ENCODE peak calls at places on chromosomes 6 and 20, in six cellular contexts. O is endothelial cell, E is upper lobe of right lung, G is AG09309, K is neural crest cell, Z is astrocyte. Y is an unnamed sample.
A peak's percentile ranks its signal among the peaks of the same experiment; 100 is the strongest.

GRCh38 chr6:12474167-12475140 is 184.3 kb downstream of the EDN1 start:
- DNase-seq in O (no peak), E (no peak), G (no peak), K (no peak), Z (peak; percentile 59), Y (no peak)

GRCh38 chr20:38450412-38450975 is 15.4 kb upstream of the SNHG17 start:
- DNase-seq in O (no peak), E (no peak), G (no peak), K (no peak), Z (peak; percentile 78), Y (no peak)

GRCh38 chr6:1378224-1379025 is 11.0 kb upstream of the FOXF2 start:
- DNase-seq in O (peak; percentile 30), E (no peak), G (no peak), K (no peak), Z (no peak), Y (no peak)

GRCh38 chr20:3239026-3239866 is at the start of gene SLC4A11:
- DNase-seq in O (peak; percentile 53), E (peak; percentile 90), G (no peak), K (peak; percentile 22), Z (peak; percentile 45), Y (peak; percentile 16)

GRCh38 chr6:15512126-15512525 is 150.7 kb downstream of the DTNBP1 start:
- DNase-seq in O (peak; percentile 19), E (no peak), G (no peak), K (no peak), Z (no peak), Y (no peak)

GRCh38 chr6:62971976-62972658 is 239.2 kb upstream of the FKBP1C start:
- DNase-seq in O (no peak), E (no peak), G (no peak), K (no peak), Z (no peak), Y (no peak)

GRCh38 chr6:2608508-2608907 is 142.2 kb downstream of the MYLK4 start:
- DNase-seq in O (no peak), E (no peak), G (no peak), K (no peak), Z (no peak), Y (no peak)

GRCh38 chr20:48286571-48287551 is 501.6 kb upstream of the SULF2 start:
- DNase-seq in O (no peak), E (no peak), G (no peak), K (no peak), Z (no peak), Y (no peak)

GRCh38 chr6:43669050-43669921 is 18.3 kb downstream of the MRPS18A start:
- DNase-seq in O (no peak), E (no peak), G (no peak), K (no peak), Z (peak; percentile 62), Y (peak; percentile 14)

GRCh38 chr6:31559958-31560696 is 12.0 kb upstream of the LTA start:
- DNase-seq in O (peak; percentile 68), E (peak; percentile 73), G (no peak), K (no peak), Z (peak; percentile 46), Y (no peak)

GRCh38 chr20:37329481-37330165 is 16.3 kb upstream of the SRC start:
- DNase-seq in O (no peak), E (no peak), G (no peak), K (no peak), Z (no peak), Y (no peak)

GRCh38 chr6:144064402-144064830 is 31.0 kb downstream of the SF3B5 start:
- DNase-seq in O (peak; percentile 18), E (peak; percentile 84), G (no peak), K (peak; percentile 23), Z (no peak), Y (no peak)

GRCh38 chr6:36815962-36816735 is 23.1 kb downstream of the CPNE5 start:
- DNase-seq in O (no peak), E (no peak), G (no peak), K (no peak), Z (no peak), Y (no peak)

GRCh38 chr6:21869085-21869771 is 275.7 kb downstream of the SOX4 start:
- DNase-seq in O (no peak), E (no peak), G (no peak), K (no peak), Z (no peak), Y (no peak)

GRCh38 chr20:23602261-23602660 is 3.5 kb downstream of the CST9 start:
- DNase-seq in O (no peak), E (no peak), G (no peak), K (no peak), Z (no peak), Y (no peak)

GRCh38 chr6:25027221-25027916 is 91.6 kb upstream of the RIPOR2 start:
- DNase-seq in O (no peak), E (peak; percentile 75), G (no peak), K (no peak), Z (no peak), Y (no peak)

GRCh38 chr20:32539817-32540675 is 45.1 kb downstream of the NOL4L start:
- DNase-seq in O (no peak), E (no peak), G (no peak), K (no peak), Z (no peak), Y (no peak)

GRCh38 chr20:48126227-48126740 is 341.0 kb upstream of the SULF2 start:
- DNase-seq in O (no peak), E (no peak), G (no peak), K (peak; percentile 10), Z (no peak), Y (no peak)

GRCh38 chr6:158655569-158656450 is 6.0 kb downstream of the SYTL3 start:
- DNase-seq in O (no peak), E (peak; percentile 78), G (no peak), K (no peak), Z (no peak), Y (no peak)

DNA sequence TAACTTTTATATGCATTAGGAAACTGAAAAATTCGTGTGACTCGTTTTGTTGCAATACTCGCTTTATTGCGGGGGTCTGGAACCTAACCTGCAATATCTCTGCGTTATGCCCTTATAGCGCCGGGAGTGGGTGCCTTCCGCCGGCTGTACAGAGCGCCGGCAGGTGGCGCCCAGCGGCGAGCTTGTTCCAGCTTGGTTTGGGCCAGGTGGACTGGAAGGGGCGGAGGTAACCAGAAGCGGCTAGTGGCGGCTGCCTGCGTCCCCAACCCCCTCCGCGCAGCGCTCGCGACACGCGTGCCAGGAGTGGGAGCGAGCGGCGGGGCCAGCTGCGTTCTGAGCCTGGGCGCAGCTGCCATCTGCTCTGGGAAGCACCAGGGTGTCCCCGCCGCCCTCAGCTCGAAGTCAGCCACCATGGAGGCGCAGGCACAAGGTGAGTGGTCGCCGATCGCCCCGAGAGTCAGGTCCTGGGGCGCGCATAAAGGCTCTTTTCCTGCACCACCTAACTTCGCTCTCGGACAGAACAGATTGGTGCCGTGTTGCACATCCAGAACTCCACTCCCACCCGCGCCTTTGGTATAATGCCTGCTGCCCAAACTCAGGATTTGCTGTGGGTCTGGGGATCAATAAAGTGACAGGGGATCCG is at the start of gene TPD52L1:
- DNase-seq in O (peak; percentile 82), E (peak; percentile 91), G (no peak), K (peak; percentile 47), Z (peak; percentile 62), Y (peak; percentile 22)
- TF ChIP-seq CTCF in O (peak; percentile 68), E (peak; percentile 86), G (peak; percentile 95), K (peak; percentile 85), Z (peak; percentile 71), Y (peak; percentile 93)

GRCh38 chr6:56021943-56022342 is 146.6 kb upstream of the BMP5 start:
- DNase-seq in O (no peak), E (no peak), G (no peak), K (no peak), Z (no peak), Y (no peak)
- TF ChIP-seq CTCF in O (no peak), E (no peak), G (peak; percentile 46), K (no peak), Z (peak; percentile 25), Y (peak; percentile 30)

GRCh38 chr20:50343125-50343489 is 152.5 kb downstream of the CEBPB start:
- DNase-seq in O (no peak), E (no peak), G (no peak), K (no peak), Z (no peak), Y (no peak)

GRCh38 chr20:50343490-50344179 is 153.0 kb downstream of the CEBPB start:
- DNase-seq in O (no peak), E (no peak), G (no peak), K (no peak), Z (no peak), Y (no peak)

GRCh38 chr20:50345712-50346371 is 155.2 kb downstream of the CEBPB start:
- DNase-seq in O (no peak), E (no peak), G (no peak), K (no peak), Z (no peak), Y (no peak)

GRCh38 chr20:50342638-50343102 is 152.0 kb downstream of the CEBPB start:
- DNase-seq in O (no peak), E (no peak), G (no peak), K (no peak), Z (no peak), Y (no peak)

DNA sequence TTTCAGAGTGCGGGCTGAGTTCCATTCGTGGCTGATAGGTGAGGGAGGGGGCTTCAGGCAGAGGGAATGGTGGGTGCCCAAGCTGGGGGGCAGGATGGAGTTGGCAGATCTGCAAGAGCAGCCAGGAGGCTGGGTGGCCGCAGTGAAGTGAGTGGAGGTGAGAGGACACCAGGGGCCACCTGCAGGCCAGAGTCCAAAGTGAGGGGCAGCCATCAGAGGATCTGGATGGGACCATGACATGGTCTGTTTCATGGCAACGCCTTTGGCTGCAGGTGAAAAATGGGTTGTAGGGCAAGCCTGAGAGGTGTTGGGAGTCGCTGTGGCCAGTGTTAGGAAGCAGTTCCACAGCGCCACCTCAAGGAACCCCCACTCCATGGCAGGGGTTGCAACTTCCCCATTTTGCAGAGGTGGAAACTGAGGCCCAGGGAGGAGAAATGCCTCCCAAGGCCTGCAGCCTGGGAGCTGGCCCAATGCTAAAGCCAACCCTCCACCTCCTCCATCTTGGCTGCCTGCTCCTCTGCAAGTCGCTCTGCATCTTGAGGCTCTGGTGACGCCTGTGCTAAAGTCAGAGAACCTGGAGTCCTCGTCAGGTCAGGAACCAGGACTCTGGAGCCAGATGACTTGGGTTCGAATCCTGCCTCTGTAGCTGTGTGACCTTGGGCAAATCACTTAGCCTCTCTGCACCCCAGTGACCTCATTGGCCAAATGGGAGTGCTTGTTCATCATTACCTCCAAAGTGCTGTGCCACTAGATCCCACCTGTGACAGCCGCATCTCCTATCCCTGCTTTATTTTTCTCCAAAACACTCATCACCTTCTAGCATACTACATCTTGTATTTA is 153.8 kb downstream of the CEBPB start:
- DNase-seq in O (no peak), E (no peak), G (no peak), K (no peak), Z (no peak), Y (no peak)
- TF ChIP-seq CTCF in O (peak; percentile 32), E (peak; percentile 19), G (peak; percentile 35), K (no peak), Z (no peak), Y (no peak)

DNA sequence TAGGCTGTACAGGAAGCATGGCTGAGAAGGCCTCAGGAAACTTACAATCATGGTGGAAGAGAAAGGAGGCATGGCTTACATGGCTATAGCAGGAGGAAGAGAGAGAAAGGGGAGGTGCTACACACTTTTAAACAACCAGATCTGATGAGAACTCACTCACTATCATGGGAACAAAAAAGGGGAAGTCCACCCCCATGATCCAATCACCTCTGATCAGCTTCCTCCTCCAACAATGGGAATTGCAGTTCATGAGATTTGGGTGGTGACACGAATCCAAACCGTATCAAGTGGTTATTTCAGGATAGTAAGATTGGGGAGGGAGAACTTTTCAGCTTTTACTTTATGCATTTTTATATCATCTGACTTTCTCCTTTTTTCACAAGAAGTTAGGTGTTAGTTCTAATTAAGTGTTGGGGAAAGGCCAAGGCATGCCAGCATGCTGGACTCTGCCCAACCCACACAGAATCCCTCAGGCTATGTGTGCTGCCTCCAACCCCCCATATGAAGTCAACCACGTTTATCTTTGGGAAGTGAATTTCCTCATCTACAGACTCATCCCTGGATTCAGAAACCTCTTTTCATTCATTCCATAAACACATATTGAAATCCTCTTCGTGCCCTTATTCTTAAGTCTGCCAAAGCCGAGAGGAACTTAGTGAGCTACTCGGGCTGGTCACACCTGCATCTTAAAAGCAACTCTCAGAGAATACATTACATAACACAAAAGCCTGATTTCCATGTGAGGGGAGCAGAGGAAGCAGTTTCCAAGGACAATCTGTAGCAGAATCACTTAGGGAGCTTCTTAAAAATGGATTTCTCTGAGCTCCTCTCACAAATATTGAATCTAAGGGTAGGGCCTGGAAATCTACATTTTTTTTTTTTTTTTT is 16.7 kb upstream of the CLIC5 start:
- DNase-seq in O (no peak), E (no peak), G (no peak), K (no peak), Z (no peak), Y (no peak)
- TF ChIP-seq CTCF in O (no peak), E (no peak), G (no peak), K (no peak), Z (no peak), Y (no peak)

Y was measured in AG09319.